ENCODE peak calls at places on chromosome 22, in ten cellular contexts. B is NCI-H510A treated with DMSO at 0.1 percent for 48 hours; M is aorta; Q is fibroblast of the aortic adventitia; K is upper lobe of right lung; T is kidney epithelial cell; F is NCI-H524 treated with DMSO at 0.1 percent for 48 hours; C is stimulated activated CD4-positive, alpha-beta T cell treated with anti-CD3 and anti-CD28 coated beads, Interleukin-15, amount 100 ng/mL, for 1 hour; Y is adipocyte; D is H9. J is an unnamed sample.

GRCh38 chr22:17633217-17633997 is 4.9 kb upstream of the ATP6V1E1 start:
- DNase-seq in B (no peak), M (no peak), Q (peak; percentile 95), K (no peak), T (peak; percentile 79), F (no peak), C (no peak), Y (peak; percentile 48), D (no peak), J (no peak)

GRCh38 chr22:24137595-24137994 is 43.7 kb upstream of the SUSD2 start:
- DNase-seq in B (no peak), M (no peak), Q (peak; percentile 83), K (no peak), T (no peak), F (no peak), C (no peak), Y (peak; percentile 88), D (no peak), J (no peak)

GRCh38 chr22:38230108-38230825 is 28.5 kb downstream of the MAFF start:
- DNase-seq in B (no peak), M (no peak), Q (no peak), K (no peak), T (no peak), F (no peak), C (no peak), Y (peak; percentile 40), D (peak; percentile 70), J (peak; percentile 60)

GRCh38 chr22:20267441-20268288 is 453 bp downstream of the RTN4R start:
- DNase-seq in B (no peak), M (no peak), Q (no peak), K (peak; percentile 82), T (no peak), F (no peak), C (no peak), Y (no peak), D (no peak), J (no peak)

GRCh38 chr22:49968313-49968830 is 7.8 kb downstream of the PIM3 start:
- DNase-seq in B (no peak), M (no peak), Q (no peak), K (peak; percentile 69), T (no peak), F (no peak), C (no peak), Y (no peak), D (peak; percentile 29), J (no peak)

GRCh38 chr22:30041881-30042280 is 38.4 kb upstream of the HORMAD2 start:
- DNase-seq in B (no peak), M (no peak), Q (no peak), K (no peak), T (no peak), F (no peak), C (no peak), Y (no peak), D (no peak), J (no peak)

GRCh38 chr22:37173709-37174108 is 14.3 kb downstream of the C1QTNF6 start:
- DNase-seq in B (no peak), M (peak; percentile 74), Q (peak; percentile 87), K (no peak), T (no peak), F (no peak), C (no peak), Y (peak; percentile 65), D (no peak), J (no peak)

GRCh38 chr22:22037740-22038139 is 55.2 kb upstream of the TOP3B start:
- DNase-seq in B (no peak), M (no peak), Q (peak; percentile 67), K (no peak), T (no peak), F (no peak), C (no peak), Y (peak; percentile 60), D (no peak), J (no peak)

GRCh38 chr22:47452184-47452583 is 689.7 kb downstream of the TBC1D22A start:
- DNase-seq in B (no peak), M (no peak), Q (no peak), K (no peak), T (no peak), F (no peak), C (no peak), Y (no peak), D (no peak), J (peak; percentile 5)

GRCh38 chr22:39242809-39243442 is 1.9 kb downstream of the PDGFB start:
- DNase-seq in B (peak; percentile 12), M (no peak), Q (no peak), K (no peak), T (no peak), F (no peak), C (no peak), Y (no peak), D (peak; percentile 67), J (no peak)

GRCh38 chr22:26763633-26764295 is 106.4 kb downstream of the MIAT start:
- DNase-seq in B (peak; percentile 84), M (no peak), Q (peak; percentile 57), K (no peak), T (no peak), F (no peak), C (no peak), Y (peak; percentile 52), D (no peak), J (no peak)

GRCh38 chr22:18076060-18076497 is 1.7 kb upstream of the PEX26 start:
- DNase-seq in B (peak; percentile 85), M (peak; percentile 77), Q (peak; percentile 97), K (peak; percentile 63), T (no peak), F (peak; percentile 32), C (no peak), Y (peak; percentile 97), D (peak; percentile 59), J (peak; percentile 68)

GRCh38 chr22:22099833-22100812 is 117.5 kb upstream of the TOP3B start:
- DNase-seq in B (no peak), M (no peak), Q (peak; percentile 16), K (no peak), T (no peak), F (no peak), C (no peak), Y (no peak), D (peak; percentile 52), J (peak; percentile 26)

GRCh38 chr22:50267591-50268390 is 2.4 kb downstream of the MAPK11 start:
- DNase-seq in B (no peak), M (peak; percentile 90), Q (peak; percentile 43), K (peak; percentile 86), T (no peak), F (no peak), C (peak; percentile 46), Y (peak; percentile 76), D (peak; percentile 69), J (no peak)

GRCh38 chr22:43811777-43812148 is 342 bp downstream of the EFCAB6 start:
- DNase-seq in B (no peak), M (no peak), Q (peak; percentile 49), K (no peak), T (no peak), F (no peak), C (no peak), Y (peak; percentile 69), D (no peak), J (no peak)

GRCh38 chr22:31173386-31174145 is 13.6 kb downstream of the RNF185 start:
- DNase-seq in B (no peak), M (no peak), Q (peak; percentile 81), K (no peak), T (peak; percentile 73), F (no peak), C (no peak), Y (peak; percentile 86), D (no peak), J (no peak)

GRCh38 chr22:29765905-29766631 is 739 bp downstream of the ZMAT5 start:
- DNase-seq in B (no peak), M (no peak), Q (no peak), K (no peak), T (no peak), F (no peak), C (no peak), Y (peak; percentile 34), D (no peak), J (peak; percentile 49)

GRCh38 chr22:46561435-46561905 is 24.1 kb upstream of the CELSR1 start:
- DNase-seq in B (no peak), M (peak; percentile 30), Q (no peak), K (no peak), T (no peak), F (peak; percentile 50), C (no peak), Y (no peak), D (peak; percentile 82), J (peak; percentile 93)

J was measured in HL-60.